ENCODE peak calls at places on chromosome 14, in seven cellular contexts. J is activated T-cell treated with anti-CD3 and anti-CD28 coated beads, Interleukin-2, amount 50 U/mL, for 1 hour; Q is NCI-H146; C is astrocyte of the hippocampus; O is adipocyte; Z is NCI-H1417; V is activated naive CD8-positive, alpha-beta T cell treated with anti-CD3 and anti-CD28 coated beads, Interleukin-2, amount 50 U/mL, for 24 hours. M is an unnamed sample.

GRCh38 chr14:23057757-23058653 is 685 bp upstream of the CDH24 start:
- DNase-seq in J (peak), Q (no peak), C (peak), O (peak), Z (no peak), V (peak), M (peak)

GRCh38 chr14:65348137-65348536 is 64.4 kb upstream of the FUT8 start:
- DNase-seq in J (no peak), Q (no peak), C (no peak), O (no peak), Z (no peak), V (no peak), M (no peak)

GRCh38 chr14:76324133-76324532 is 51.8 kb upstream of the ESRRB start:
- DNase-seq in J (no peak), Q (no peak), C (no peak), O (no peak), Z (no peak), V (no peak), M (no peak)

GRCh38 chr14:49993565-49993964 is 100.7 kb downstream of the ARF6 start:
- DNase-seq in J (no peak), Q (no peak), C (no peak), O (no peak), Z (no peak), V (no peak), M (no peak)

GRCh38 chr14:53613404-53614253 is 343.0 kb downstream of the BMP4 start:
- DNase-seq in J (no peak), Q (peak), C (peak), O (no peak), Z (peak), V (no peak), M (no peak)

GRCh38 chr14:68247281-68247680 is 427.7 kb downstream of the RAD51B start:
- DNase-seq in J (no peak), Q (no peak), C (no peak), O (no peak), Z (no peak), V (no peak), M (no peak)

GRCh38 chr14:73771848-73772705 is 57.9 kb upstream of the PNMA1 start:
- DNase-seq in J (peak), Q (peak), C (peak), O (peak), Z (peak), V (peak), M (no peak)

GRCh38 chr14:75496755-75497154 is 25.5 kb upstream of the BATF start:
- DNase-seq in J (no peak), Q (no peak), C (no peak), O (no peak), Z (no peak), V (no peak), M (no peak)

GRCh38 chr14:75301666-75302325 is 23.2 kb downstream of the FOS start:
- DNase-seq in J (no peak), Q (no peak), C (no peak), O (no peak), Z (no peak), V (peak), M (no peak)

GRCh38 chr14:96303981-96304380 is 48.0 kb downstream of the BDKRB1 start:
- DNase-seq in J (no peak), Q (no peak), C (no peak), O (no peak), Z (no peak), V (no peak), M (no peak)

GRCh38 chr14:102711946-102712345 is 65.3 kb upstream of the TRAF3 start:
- DNase-seq in J (no peak), Q (no peak), C (peak), O (no peak), Z (no peak), V (no peak), M (no peak)

GRCh38 chr14:96861568-96862310 is 64.6 kb downstream of the VRK1 start:
- DNase-seq in J (no peak), Q (no peak), C (no peak), O (no peak), Z (no peak), V (no peak), M (no peak)

GRCh38 chr14:101076451-101077220 is 173.1 kb upstream of the RTL1 start:
- DNase-seq in J (no peak), Q (no peak), C (no peak), O (no peak), Z (no peak), V (no peak), M (no peak)

GRCh38 chr14:33836895-33837577 is 113.8 kb downstream of the EGLN3 start:
- DNase-seq in J (no peak), Q (no peak), C (no peak), O (no peak), Z (no peak), V (no peak), M (no peak)

GRCh38 chr14:68854421-68854820 is 61.6 kb upstream of the ZFP36L1 start:
- DNase-seq in J (no peak), Q (no peak), C (no peak), O (no peak), Z (no peak), V (no peak), M (no peak)

M was measured in 8988T.